ENCODE peak calls at places on chromosomes 6 and 20, in six cellular contexts. W, G, J, Y, A and U are unnamed samples. For H3K36me3, the result is how much of the 10 kb centered on the place peaks cover.

GRCh38 chr20:37758332-37758731 is 64.5 kb downstream of the CTNNBL1 start:
- DNase-seq in Y (no peak), G (no peak), W (no peak), A (no peak), J (no peak), U (peak)

GRCh38 chr20:23021941-23022340 is 13.2 kb upstream of the SSTR4 start:
- DNase-seq in G (no peak), J (no peak), Y (peak), W (peak), A (no peak), U (no peak)

GRCh38 chr6:35417979-35418661 is 34.0 kb upstream of the FANCE start:
- DNase-seq in J (no peak), A (no peak), G (no peak), W (no peak), Y (no peak), U (no peak)

GRCh38 chr20:38418509-38419204 is 16.5 kb downstream of the SNHG17 start:
- DNase-seq in J (peak), Y (peak), A (peak), G (peak), W (no peak), U (no peak)

GRCh38 chr6:2124260-2124709 is 121.1 kb downstream of the GMDS start:
- DNase-seq in W (no peak), G (peak), Y (no peak), J (peak), A (peak), U (no peak)

GRCh38 chr6:139540276-139540675 is 165.8 kb upstream of the CITED2 start:
- DNase-seq in W (peak), A (peak), J (peak), Y (peak), G (peak), U (no peak)

GRCh38 chr20:62779417-62779685 is 16.9 kb upstream of the MRGBP start:
- DNase-seq in Y (no peak), W (no peak), G (no peak), J (no peak), A (no peak), U (no peak)

GRCh38 chr6:9745476-9745875 is 669.4 kb downstream of the TFAP2A start:
- DNase-seq in G (peak), Y (peak), A (peak), W (no peak), J (no peak), U (no peak)

GRCh38 chr6:108653864-108654402 is 93.2 kb downstream of the FOXO3 start:
- DNase-seq in J (peak), W (no peak), A (peak), G (peak), Y (peak), U (no peak)

GRCh38 chr20:35739294-35740163 is 2.5 kb downstream of the RBM39 start:
- DNase-seq in Y (peak), W (peak), J (peak), A (peak), G (peak), U (peak)

GRCh38 chr6:83378621-83379388 is 52.0 kb downstream of the ME1 start:
- DNase-seq in J (no peak), A (peak), G (peak), W (peak), Y (peak), U (no peak)

GRCh38 chr20:9051508-9051907 is 17.4 kb upstream of the PLCB4 start:
- DNase-seq in A (peak), G (peak), Y (peak), W (peak), J (peak), U (peak)

GRCh38 chr6:31407699-31408098 is 4.3 kb downstream of the MICA start:
- DNase-seq in J (no peak), G (peak), W (peak), A (peak), Y (peak), U (no peak)

GRCh38 chr6:166202321-166202733 is 34.7 kb upstream of the TBXT start:
- DNase-seq in Y (no peak), J (no peak), G (no peak), W (no peak), A (no peak), U (no peak)

GRCh38 chr20:1860446-1860845 is 34.8 kb upstream of the SIRPA start:
- DNase-seq in Y (peak), A (peak), W (peak), G (peak), J (no peak), U (no peak)

GRCh38 chr20:47784256-47784598 is 1.1 kb downstream of the SULF2 start:
- DNase-seq in W (no peak), Y (no peak), J (no peak), A (no peak), G (no peak), U (no peak)

GRCh38 chr6:36840471-36841461 is 1.5 kb upstream of the CPNE5 start:
- DNase-seq in G (no peak), W (no peak), J (no peak), A (no peak), Y (peak), U (peak)
- TF ChIP-seq EZH2 in G (peak), W (no peak), J (no peak), A (no peak), Y (no peak), U (no peak)

DNA sequence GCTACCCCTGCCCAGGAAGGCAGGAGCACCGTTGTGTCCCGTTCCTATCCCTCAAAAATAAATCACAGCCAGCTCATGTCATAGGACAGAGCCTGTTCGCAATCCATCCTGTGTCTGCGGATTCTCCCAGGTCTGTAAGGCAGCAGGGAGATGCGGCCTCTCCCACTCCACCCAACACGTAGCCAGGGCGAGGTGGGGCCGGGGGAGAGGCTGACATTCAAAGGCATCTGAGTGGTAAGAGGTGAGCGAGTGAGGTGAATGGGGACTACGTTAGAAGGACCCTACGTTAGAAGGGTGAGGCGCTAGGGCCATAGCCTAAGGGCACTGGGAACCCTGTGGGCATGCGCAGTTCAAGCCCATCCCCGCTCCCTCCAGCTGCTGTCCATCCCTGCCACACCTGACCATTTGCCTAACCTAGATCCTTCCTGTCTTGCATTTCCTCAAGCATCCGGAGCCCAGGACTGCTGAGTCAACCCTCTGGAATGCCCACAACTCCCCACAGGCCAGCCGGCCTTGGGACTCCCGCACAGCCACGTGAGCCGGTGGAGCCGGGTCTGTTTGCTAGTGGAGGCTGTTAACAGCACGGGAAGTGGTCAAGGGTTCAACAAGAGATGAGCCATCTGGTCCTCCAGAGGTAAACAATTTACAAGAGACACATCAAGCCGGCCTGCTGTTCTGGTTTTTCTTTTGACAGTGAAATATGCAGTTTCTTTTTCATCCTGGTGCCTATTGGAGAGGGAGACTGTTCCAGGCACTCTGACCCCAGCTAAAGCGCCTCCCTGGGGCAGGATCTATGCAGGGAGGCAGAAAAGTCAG is 45.9 kb downstream of the RIPOR3 start:
- DNase-seq in A (peak), G (peak), J (peak), W (peak), Y (peak), U (peak)
- H3K27ac ChIP-seq in A (peak), G (peak), J (peak), W (peak), Y (peak), U (peak)

GRCh38 chr6:119205911-119206617 is 127.6 kb upstream of the FAM184A start:
- DNase-seq in W (no peak), G (no peak), Y (no peak), A (no peak), J (no peak), U (no peak)

GRCh38 chr6:119197271-119197670 is 118.8 kb upstream of the FAM184A start:
- DNase-seq in A (no peak), G (no peak), Y (no peak), J (no peak), W (no peak), U (no peak)

GRCh38 chr6:119204744-119205143 is 126.3 kb upstream of the FAM184A start:
- DNase-seq in W (no peak), A (no peak), Y (no peak), J (no peak), G (no peak), U (no peak)

GRCh38 chr6:119200774-119201173 is 122.3 kb upstream of the FAM184A start:
- DNase-seq in G (no peak), J (no peak), Y (no peak), W (no peak), A (no peak), U (no peak)

DNA sequence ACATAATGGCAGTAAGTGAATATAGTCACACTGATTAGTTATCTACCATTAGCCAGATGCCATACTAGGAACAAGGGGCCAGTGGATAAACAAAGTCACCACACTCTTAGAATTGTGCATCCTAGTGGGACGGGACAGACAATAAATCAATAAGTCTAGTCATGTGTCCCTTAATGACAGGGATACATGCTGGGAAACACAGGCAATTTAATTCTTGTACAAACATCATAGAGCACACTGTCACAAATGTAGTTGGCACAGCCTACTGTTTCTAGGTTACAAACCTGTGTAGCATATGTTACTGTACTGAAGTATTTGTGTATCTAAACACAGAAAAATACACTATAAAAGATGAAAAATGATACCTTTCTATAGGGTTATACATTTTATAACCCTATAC is 123.0 kb upstream of the FAM184A start:
- DNase-seq in J (no peak), G (no peak), W (no peak), A (no peak), Y (no peak), U (no peak)
- H3K36me3 ChIP-seq in J (under half), G (under half), W (under half), A (under half), Y (under half), U (under half)

DNA sequence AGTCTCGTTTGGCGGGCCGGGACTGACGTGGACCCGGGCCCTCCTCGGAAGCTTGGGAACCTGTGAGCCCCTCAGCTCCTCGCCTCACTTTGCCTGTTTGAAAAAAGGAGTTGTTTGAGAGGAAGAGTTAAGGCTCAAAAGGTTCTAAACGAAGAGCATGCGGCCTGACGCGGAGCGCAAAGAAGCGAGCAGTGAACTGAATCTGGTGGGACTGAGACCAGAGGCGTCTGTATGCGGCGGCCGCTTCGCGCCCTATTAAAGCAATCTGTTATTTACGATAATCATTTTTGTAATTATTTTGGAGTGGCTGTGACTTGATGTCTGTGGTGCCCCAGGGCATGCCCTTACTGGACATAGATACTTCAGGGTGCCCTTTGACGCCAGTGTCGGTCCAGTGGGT is 3.3 kb upstream of the TFAP2C start:
- DNase-seq in G (no peak), Y (no peak), A (no peak), W (no peak), J (no peak), U (no peak)
- TF ChIP-seq EZH2 in G (no peak), Y (no peak), A (no peak), W (no peak), J (no peak), U (no peak)